ENCODE peak calls at places on chromosomes 7 and 10, in four cellular contexts. O is A549, P is iPS DF 6.9, L is C1 segment of cervical spinal cord. E is an unnamed sample.

GRCh38 chr10:98414932-98415709 is at the start of gene PYROXD2:
- DNase-seq in O (peak), P (peak), L (peak), E (peak)

GRCh38 chr10:118343549-118343948 is 1.4 kb upstream of the FAM204A start:
- DNase-seq in O (no peak), P (no peak), L (no peak), E (no peak)

GRCh38 chr7:57641521-57642067 is 191.6 kb downstream of the ZNF716 start:
- DNase-seq in O (no peak), P (no peak), L (no peak), E (no peak)

GRCh38 chr10:30029164-30029889 is 30.1 kb downstream of the JCAD start:
- DNase-seq in O (no peak), P (no peak), L (no peak), E (peak)

GRCh38 chr10:3126741-3127342 is 45.7 kb downstream of the PITRM1 start:
- DNase-seq in O (no peak), P (no peak), L (no peak), E (peak)

GRCh38 chr7:141575654-141576448 is 24.6 kb downstream of the AGK start:
- DNase-seq in O (no peak), P (no peak), L (no peak), E (no peak)

GRCh38 chr10:21285207-21285606 is 240.3 kb downstream of the SKIDA1 start:
- DNase-seq in O (no peak), P (no peak), L (no peak), E (no peak)

GRCh38 chr10:116371737-116372136 is 47.5 kb downstream of the CCDC172 start:
- DNase-seq in O (no peak), P (no peak), L (no peak), E (no peak)

GRCh38 chr7:100632951-100633717 is 8.2 kb downstream of the TFR2 start:
- DNase-seq in O (peak), P (no peak), L (peak), E (peak)

GRCh38 chr10:12628964-12629766 is 279.8 kb downstream of the CAMK1D start:
- DNase-seq in O (peak), P (no peak), L (no peak), E (no peak)

GRCh38 chr7:102220929-102221850 is 65.5 kb upstream of the SH2B2 start:
- DNase-seq in O (no peak), P (no peak), L (no peak), E (no peak)

GRCh38 chr7:140229591-140230516 is 53.1 kb upstream of the KDM7A start:
- DNase-seq in O (no peak), P (no peak), L (no peak), E (no peak)

GRCh38 chr10:49205206-49205605 is 17.0 kb upstream of the TMEM273 start:
- DNase-seq in O (no peak), P (no peak), L (no peak), E (no peak)

GRCh38 chr10:32346551-32347362 is at the start of gene EPC1:
- DNase-seq in O (peak), P (no peak), L (peak), E (peak)

GRCh38 chr7:154336295-154336694 is 284.1 kb downstream of the DPP6 start:
- DNase-seq in O (no peak), P (no peak), L (no peak), E (no peak)

GRCh38 chr7:147013820-147014219 is 897.2 kb downstream of the CNTNAP2 start:
- DNase-seq in O (no peak), P (no peak), L (no peak), E (no peak)

GRCh38 chr7:18338910-18339309 is 156.6 kb upstream of the HDAC9 start:
- DNase-seq in O (no peak), P (no peak), L (no peak), E (no peak)

GRCh38 chr10:122113161-122113944 is 124.4 kb downstream of the TACC2 start:
- DNase-seq in O (peak), P (no peak), L (peak), E (peak)

GRCh38 chr7:29126804-29127203 is 19.5 kb downstream of the CPVL start:
- DNase-seq in O (no peak), P (no peak), L (no peak), E (no peak)

GRCh38 chr7:149883452-149883861 is 9.7 kb downstream of the ATP6V0E2 start:
- DNase-seq in O (peak), P (no peak), L (peak), E (peak)

GRCh38 chr7:2886900-2887299 is 42.8 kb upstream of the GNA12 start:
- DNase-seq in O (peak), P (peak), L (no peak), E (no peak)

GRCh38 chr10:20745556-20745955 is 151.6 kb downstream of the NEBL start:
- DNase-seq in O (no peak), P (no peak), L (no peak), E (no peak)

GRCh38 chr10:114931072-114931679 is 6.8 kb upstream of the TRUB1 start:
- DNase-seq in O (no peak), P (no peak), L (no peak), E (no peak)

GRCh38 chr10:113854757-113855626 is 531 bp downstream of the NHLRC2 start:
- DNase-seq in O (peak), P (no peak), L (peak), E (peak)

GRCh38 chr7:123366991-123367390 is 167.2 kb upstream of the SLC13A1 start:
- DNase-seq in O (no peak), P (no peak), L (no peak), E (no peak)

GRCh38 chr10:59706851-59707797 is 2.5 kb downstream of the SLC16A9 start:
- DNase-seq in O (no peak), P (no peak), L (no peak), E (no peak)

GRCh38 chr7:113217314-113217713 is 99.0 kb upstream of the SMIM30 start:
- DNase-seq in O (no peak), P (no peak), L (no peak), E (no peak)

GRCh38 chr10:131651674-131652093 is 249.1 kb upstream of the PPP2R2D start:
- DNase-seq in O (no peak), P (no peak), L (no peak), E (peak)

GRCh38 chr10:47137311-47137851 is 162.6 kb upstream of the GDF10 start:
- DNase-seq in O (peak), P (no peak), L (no peak), E (no peak)

GRCh38 chr10:124903119-124903518 is 38.8 kb upstream of the ZRANB1 start:
- DNase-seq in O (no peak), P (no peak), L (no peak), E (no peak)

GRCh38 chr10:6504296-6504695 is 75.8 kb downstream of the PRKCQ start:
- DNase-seq in O (no peak), P (no peak), L (no peak), E (no peak)

GRCh38 chr10:29596826-29597225 is 37.9 kb downstream of the SVIL start:
- DNase-seq in O (no peak), P (no peak), L (no peak), E (no peak)

GRCh38 chr7:155993420-155994252 is 181.4 kb upstream of the SHH start:
- DNase-seq in O (no peak), P (no peak), L (no peak), E (no peak)

GRCh38 chr10:128497660-128498377 is 371.6 kb upstream of the MKI67 start:
- DNase-seq in O (no peak), P (no peak), L (no peak), E (no peak)

GRCh38 chr10:3866347-3866746 is 81.3 kb upstream of the KLF6 start:
- DNase-seq in O (no peak), P (no peak), L (no peak), E (no peak)

GRCh38 chr10:84200537-84201243 is 6.4 kb downstream of the CDHR1 start:
- DNase-seq in O (no peak), P (no peak), L (no peak), E (no peak)

GRCh38 chr7:34453150-34453549 is 204.9 kb upstream of the NPSR1 start:
- DNase-seq in O (no peak), P (no peak), L (no peak), E (no peak)

GRCh38 chr7:44163591-44163990 is 22.5 kb upstream of the MYL7 start:
- DNase-seq in O (no peak), P (no peak), L (no peak), E (no peak)